ENCODE peak calls at places on chromosomes 16 and 17, in four cellular contexts. B, F, Y and L are unnamed samples.

GRCh38 chr17:42387663-42388380 is 420 bp downstream of the STAT3 start:
- DNase-seq in B (peak), F (no peak), Y (peak), L (no peak)

GRCh38 chr16:77882359-77882758 is 94.0 kb downstream of the VAT1L start:
- DNase-seq in B (no peak), F (no peak), Y (no peak), L (no peak)

GRCh38 chr17:66386789-66387351 is 84.5 kb downstream of the PRKCA start:
- DNase-seq in B (no peak), F (no peak), Y (no peak), L (peak)

GRCh38 chr17:75096082-75096625 is 8.4 kb downstream of the SLC16A5 start:
- DNase-seq in B (no peak), F (peak), Y (peak), L (peak)

GRCh38 chr17:7477392-7478275 is 1.8 kb downstream of the ZBTB4 start:
- DNase-seq in B (no peak), F (no peak), Y (peak), L (peak)

GRCh38 chr17:4101799-4102405 is 40.9 kb downstream of the ZZEF1 start:
- DNase-seq in B (no peak), F (no peak), Y (no peak), L (no peak)

GRCh38 chr17:28347261-28347891 is 10.0 kb downstream of the POLDIP2 start:
- DNase-seq in B (no peak), F (no peak), Y (no peak), L (no peak)

GRCh38 chr17:36869856-36870617 is 67.2 kb upstream of the LHX1 start:
- DNase-seq in B (no peak), F (no peak), Y (peak), L (peak)

GRCh38 chr16:9521749-9522370 is 430.4 kb downstream of the HAPSTR1 start:
- DNase-seq in B (no peak), F (no peak), Y (no peak), L (no peak)

GRCh38 chr16:27795992-27796614 is 246.2 kb downstream of the KATNIP start:
- DNase-seq in B (peak), F (peak), Y (peak), L (peak)

GRCh38 chr16:19430345-19430744 is 12.7 kb downstream of the TMC5 start:
- DNase-seq in B (no peak), F (no peak), Y (no peak), L (no peak)

GRCh38 chr16:667780-668518 is at the start of gene RHOT2:
- DNase-seq in B (peak), F (no peak), Y (peak), L (peak)

GRCh38 chr17:30788918-30789317 is 35.6 kb downstream of the CRLF3 start:
- DNase-seq in B (no peak), F (no peak), Y (no peak), L (no peak)

GRCh38 chr17:67558740-67559380 is 158.9 kb upstream of the NOL11 start:
- DNase-seq in B (no peak), F (no peak), Y (peak), L (no peak)

GRCh38 chr16:35311475-35311874 is 1852.1 kb downstream of the TP53TG3F start:
- DNase-seq in B (no peak), F (no peak), Y (no peak), L (no peak)

GRCh38 chr17:17815436-17816200 is 21.2 kb downstream of the SREBF1 start:
- DNase-seq in B (no peak), F (no peak), Y (no peak), L (no peak)

GRCh38 chr17:76444518-76445311 is 8.2 kb downstream of the UBE2O start:
- DNase-seq in B (no peak), F (no peak), Y (peak), L (no peak)

GRCh38 chr17:3935140-3935542 is 18.9 kb upstream of the P2RX1 start:
- DNase-seq in B (peak), F (peak), Y (peak), L (peak)

GRCh38 chr16:48507346-48507745 is 102.6 kb downstream of the N4BP1 start:
- DNase-seq in B (no peak), F (no peak), Y (no peak), L (no peak)

GRCh38 chr17:7686221-7687071 is 844 bp downstream of the TP53 start:
- DNase-seq in B (peak), F (peak), Y (peak), L (peak)

GRCh38 chr17:49445561-49445960 is 30.9 kb upstream of the PHB1 start:
- DNase-seq in B (no peak), F (no peak), Y (no peak), L (no peak)

GRCh38 chr17:61411114-61411943 is 11.7 kb downstream of the TBX2 start:
- DNase-seq in B (peak), F (no peak), Y (no peak), L (peak)
- TF ChIP-seq MAX in B (peak), F (no peak), Y (no peak), L (no peak)

DNA sequence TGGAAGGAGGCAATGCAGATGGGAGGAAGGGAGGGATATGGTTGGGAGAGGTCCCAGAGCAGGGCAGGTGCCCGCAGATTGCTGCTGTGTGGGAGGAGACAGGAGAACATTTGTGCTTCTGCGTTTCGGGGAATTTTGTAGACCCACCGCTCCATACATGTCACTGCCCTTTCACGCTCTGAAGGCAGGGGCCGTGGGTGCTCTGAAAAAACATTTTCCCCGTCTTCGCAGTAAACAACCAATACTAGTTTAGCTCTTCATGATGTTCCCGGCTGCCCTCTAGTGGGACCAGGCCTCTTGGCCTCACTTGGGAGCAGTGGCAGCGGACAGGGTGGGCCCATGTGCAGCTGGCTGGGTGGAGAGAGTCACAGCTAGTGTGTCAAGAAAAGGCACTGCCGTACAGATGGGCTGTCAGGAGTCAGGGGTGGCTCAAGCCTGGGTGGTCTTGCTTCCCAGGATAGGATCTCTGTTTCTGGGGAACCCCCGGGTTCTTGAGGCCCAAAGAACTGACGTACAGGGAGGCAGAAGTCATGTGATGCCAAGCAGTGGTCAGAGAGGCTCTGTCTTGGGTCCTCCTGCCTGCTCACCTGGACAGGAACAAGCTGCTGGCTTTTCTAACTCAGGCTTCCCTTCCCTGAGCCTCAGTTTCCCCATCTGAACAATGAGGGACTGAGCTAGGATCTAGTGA is 46.5 kb upstream of the CPNE2 start:
- DNase-seq in B (peak), F (peak), Y (peak), L (peak)
- TF ChIP-seq MAX in B (peak), F (no peak), Y (no peak), L (no peak)

DNA sequence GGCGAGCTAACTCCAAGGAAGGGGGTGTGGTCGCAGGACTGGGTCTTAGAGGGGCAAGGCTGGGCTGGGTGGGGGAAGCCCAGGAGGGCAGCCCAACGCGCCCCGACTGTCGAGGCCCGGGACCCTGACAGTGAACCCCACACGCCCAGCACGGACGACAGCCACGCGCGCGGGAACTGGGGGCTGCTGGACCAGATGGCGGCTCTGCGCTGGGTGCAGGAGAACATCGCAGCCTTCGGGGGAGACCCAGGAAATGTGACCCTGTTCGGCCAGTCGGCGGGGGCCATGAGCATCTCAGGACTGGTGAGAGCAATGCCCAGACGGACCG is 12.7 kb downstream of the CES4A start:
- DNase-seq in B (no peak), F (no peak), Y (no peak), L (no peak)
- TF ChIP-seq MAX in B (no peak), F (no peak), Y (no peak), L (no peak)

GRCh38 chr17:45096141-45096540 is 35.0 kb downstream of the NMT1 start:
- DNase-seq in B (no peak), F (peak), Y (peak), L (peak)
- TF ChIP-seq MAX in B (no peak), F (no peak), Y (no peak), L (no peak)

DNA sequence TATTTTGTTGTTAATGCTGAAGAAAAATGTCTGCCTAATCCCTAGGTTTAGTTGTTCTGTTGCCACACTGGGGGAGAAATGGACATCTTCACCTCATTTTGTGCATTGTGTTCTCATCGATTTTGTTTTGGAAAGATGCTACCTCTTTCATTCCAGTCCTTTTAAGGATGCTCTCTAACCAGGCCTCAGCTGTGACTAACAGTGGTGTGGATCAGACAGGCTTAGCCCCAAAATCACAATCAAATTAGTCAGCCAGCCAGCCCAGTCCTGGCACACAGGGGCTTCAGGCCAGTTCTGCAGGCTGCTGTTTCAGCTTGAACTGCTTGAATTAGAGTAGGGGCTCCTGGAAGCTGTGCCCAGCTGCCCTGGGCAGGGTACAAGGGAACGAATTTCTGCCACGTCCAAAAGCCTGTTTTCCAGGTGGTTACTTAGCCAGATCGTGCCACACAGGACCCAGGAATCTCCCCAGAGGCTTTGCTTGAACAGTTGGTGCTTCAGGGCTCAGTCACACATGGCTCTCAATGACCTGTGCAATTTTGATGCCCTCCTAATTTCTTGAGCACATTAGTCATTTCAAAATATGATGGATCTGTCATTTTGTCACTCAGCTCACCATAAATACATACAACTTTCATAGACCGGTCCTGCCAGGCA is 60.7 kb downstream of the CLEC16A start:
- DNase-seq in B (no peak), F (no peak), Y (no peak), L (no peak)
- TF ChIP-seq MAX in B (no peak), F (no peak), Y (no peak), L (no peak)

GRCh38 chr16:2154533-2155090 is 970 bp upstream of the TRAF7 start:
- DNase-seq in B (no peak), F (no peak), Y (no peak), L (no peak)
- TF ChIP-seq MAX in B (no peak), F (no peak), Y (no peak), L (no peak)

GRCh38 chr16:50045412-50045811 is 20.4 kb upstream of the HEATR3 start:
- DNase-seq in B (no peak), F (no peak), Y (no peak), L (no peak)

GRCh38 chr16:50056226-50056625 is 9.5 kb upstream of the HEATR3 start:
- DNase-seq in B (no peak), F (peak), Y (no peak), L (no peak)

GRCh38 chr16:50046853-50047252 is 18.9 kb upstream of the HEATR3 start:
- DNase-seq in B (no peak), F (no peak), Y (no peak), L (no peak)

GRCh38 chr16:50047864-50048263 is 17.9 kb upstream of the HEATR3 start:
- DNase-seq in B (no peak), F (no peak), Y (no peak), L (no peak)

GRCh38 chr16:50050802-50051201 is 15.0 kb upstream of the HEATR3 start:
- DNase-seq in B (no peak), F (no peak), Y (no peak), L (no peak)
- TF ChIP-seq MAX in B (no peak), F (no peak), Y (no peak), L (no peak)

GRCh38 chr17:64343833-64344637 is 46.6 kb downstream of the PECAM1 start:
- DNase-seq in B (no peak), F (no peak), Y (no peak), L (peak)
- TF ChIP-seq MAX in B (no peak), F (no peak), Y (no peak), L (no peak)